ENCODE peak calls at places on chromosome 13, in four cellular contexts. One of them, this sample, is unnamed.

GRCh38 chr13:113187263-113187669 is 21.2 kb downstream of the PCID2 start:
- DNase-seq in SK-N-SH: peak
- DNase-seq in OCI-LY7: no peak
- DNase-seq in neural progenitor cell: no peak
- DNase-seq in this sample: no peak

GRCh38 chr13:73064991-73065390 is 6.2 kb downstream of the KLF5 start:
- DNase-seq in SK-N-SH: no peak
- DNase-seq in OCI-LY7: no peak
- DNase-seq in neural progenitor cell: no peak
- DNase-seq in this sample: no peak

GRCh38 chr13:51557875-51558604 is 26.2 kb upstream of the WDFY2 start:
- DNase-seq in SK-N-SH: no peak
- DNase-seq in OCI-LY7: no peak
- DNase-seq in neural progenitor cell: no peak
- DNase-seq in this sample: no peak

GRCh38 chr13:95492044-95492801 is 60.3 kb upstream of the CLDN10 start:
- DNase-seq in SK-N-SH: no peak
- DNase-seq in OCI-LY7: no peak
- DNase-seq in neural progenitor cell: peak
- DNase-seq in this sample: no peak

GRCh38 chr13:74325106-74325505 is 190.9 kb upstream of the KLF12 start:
- DNase-seq in SK-N-SH: peak
- DNase-seq in OCI-LY7: no peak
- DNase-seq in neural progenitor cell: no peak
- DNase-seq in this sample: no peak

GRCh38 chr13:98416408-98416807 is 160.5 kb downstream of the STK24 start:
- DNase-seq in SK-N-SH: no peak
- DNase-seq in OCI-LY7: no peak
- DNase-seq in neural progenitor cell: no peak
- DNase-seq in this sample: no peak

GRCh38 chr13:95982144-95982543 is 71.1 kb downstream of the UGGT2 start:
- DNase-seq in SK-N-SH: no peak
- DNase-seq in OCI-LY7: no peak
- DNase-seq in neural progenitor cell: no peak
- DNase-seq in this sample: no peak

GRCh38 chr13:102718746-102719145 is 23.9 kb upstream of the METTL21C start:
- DNase-seq in SK-N-SH: no peak
- DNase-seq in OCI-LY7: no peak
- DNase-seq in neural progenitor cell: no peak
- DNase-seq in this sample: no peak

GRCh38 chr13:84553252-84553651 is 671.0 kb upstream of the SLITRK1 start:
- DNase-seq in SK-N-SH: no peak
- DNase-seq in OCI-LY7: no peak
- DNase-seq in neural progenitor cell: no peak
- DNase-seq in this sample: no peak

GRCh38 chr13:113785051-113786010 is 26.3 kb downstream of the TMEM255B start:
- DNase-seq in SK-N-SH: no peak
- DNase-seq in OCI-LY7: no peak
- DNase-seq in neural progenitor cell: no peak
- DNase-seq in this sample: peak

GRCh38 chr13:83975668-83976165 is 93.4 kb upstream of the SLITRK1 start:
- DNase-seq in SK-N-SH: no peak
- DNase-seq in OCI-LY7: no peak
- DNase-seq in neural progenitor cell: no peak
- DNase-seq in this sample: peak

GRCh38 chr13:85816413-85816812 is 17.2 kb upstream of the SLITRK6 start:
- DNase-seq in SK-N-SH: no peak
- DNase-seq in OCI-LY7: no peak
- DNase-seq in neural progenitor cell: no peak
- DNase-seq in this sample: no peak

GRCh38 chr13:40113644-40114304 is 458.3 kb downstream of the COG6 start:
- DNase-seq in SK-N-SH: no peak
- DNase-seq in OCI-LY7: peak
- DNase-seq in neural progenitor cell: no peak
- DNase-seq in this sample: no peak

GRCh38 chr13:106756446-106756845 is 188.5 kb upstream of the ARGLU1 start:
- DNase-seq in SK-N-SH: no peak
- DNase-seq in OCI-LY7: no peak
- DNase-seq in neural progenitor cell: peak
- DNase-seq in this sample: no peak

GRCh38 chr13:102724923-102725322 is 30.1 kb upstream of the METTL21C start:
- DNase-seq in SK-N-SH: peak
- DNase-seq in OCI-LY7: peak
- DNase-seq in neural progenitor cell: no peak
- DNase-seq in this sample: peak

GRCh38 chr13:94712287-94712811 is at the start of gene SOX21:
- DNase-seq in SK-N-SH: no peak
- DNase-seq in OCI-LY7: no peak
- DNase-seq in neural progenitor cell: peak
- DNase-seq in this sample: no peak

GRCh38 chr13:40589285-40590109 is 76.9 kb downstream of the FOXO1 start:
- DNase-seq in SK-N-SH: no peak
- DNase-seq in OCI-LY7: peak
- DNase-seq in neural progenitor cell: peak
- DNase-seq in this sample: peak

GRCh38 chr13:35475131-35475959 is 1.1 kb downstream of the MAB21L1 start:
- DNase-seq in SK-N-SH: peak
- DNase-seq in OCI-LY7: no peak
- DNase-seq in neural progenitor cell: peak
- DNase-seq in this sample: peak

DNA sequence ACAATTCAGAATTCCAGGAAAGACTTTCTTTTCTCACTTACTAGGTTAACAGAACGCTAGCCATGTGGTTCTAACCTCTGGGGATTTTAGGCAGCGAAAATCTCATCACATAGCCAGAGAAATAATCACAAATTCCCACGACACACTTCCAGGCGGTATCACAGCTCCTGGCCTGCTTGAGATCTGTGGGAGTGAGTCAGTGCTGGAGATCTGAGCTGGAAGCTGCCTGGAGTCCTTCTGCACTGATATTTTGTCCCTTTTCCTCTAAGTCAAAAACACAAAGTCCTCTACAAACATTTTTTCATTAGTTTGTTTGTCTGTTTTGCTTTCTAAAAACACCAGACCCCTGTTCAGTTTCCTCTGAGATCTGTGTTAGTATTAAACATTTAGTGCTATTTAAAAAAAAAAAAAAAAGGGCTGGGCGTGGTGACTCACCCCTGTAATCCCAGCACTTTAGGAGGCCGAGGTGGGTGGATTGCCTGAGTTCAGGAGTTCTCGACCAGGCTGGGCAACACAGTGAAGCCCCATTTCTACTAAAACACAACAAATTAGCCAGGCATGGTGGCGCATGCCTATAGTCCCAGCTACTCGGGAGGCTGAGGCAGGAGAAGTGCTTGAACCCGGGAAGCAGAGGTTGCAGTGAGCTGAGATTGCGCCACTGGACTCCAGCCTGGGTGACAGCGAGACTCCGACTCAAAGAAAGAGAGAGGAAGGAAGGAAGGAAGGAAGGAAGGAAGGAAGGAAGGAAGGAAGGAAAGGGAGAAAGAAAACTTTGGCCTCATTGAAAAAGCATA is 12.2 kb upstream of the UBE2L5 start:
- DNase-seq in SK-N-SH: no peak
- DNase-seq in OCI-LY7: no peak
- DNase-seq in neural progenitor cell: no peak
- DNase-seq in this sample: no peak
- TF ChIP-seq EZH2phosphoT487 in SK-N-SH: no peak
- TF ChIP-seq EZH2phosphoT487 in OCI-LY7: no peak
- TF ChIP-seq EZH2phosphoT487 in neural progenitor cell: no peak
- TF ChIP-seq EZH2phosphoT487 in this sample: no peak

GRCh38 chr13:28819748-28820098 is 416 bp upstream of the MTUS2 start:
- DNase-seq in SK-N-SH: peak
- DNase-seq in OCI-LY7: no peak
- DNase-seq in neural progenitor cell: peak
- DNase-seq in this sample: peak
- TF ChIP-seq EZH2phosphoT487 in SK-N-SH: no peak
- TF ChIP-seq EZH2phosphoT487 in OCI-LY7: no peak
- TF ChIP-seq EZH2phosphoT487 in neural progenitor cell: no peak
- TF ChIP-seq EZH2phosphoT487 in this sample: no peak

GRCh38 chr13:78100481-78100880 is 181.8 kb upstream of the EDNRB start:
- DNase-seq in SK-N-SH: no peak
- DNase-seq in OCI-LY7: no peak
- DNase-seq in neural progenitor cell: no peak
- DNase-seq in this sample: no peak
- TF ChIP-seq EZH2phosphoT487 in SK-N-SH: no peak
- TF ChIP-seq EZH2phosphoT487 in OCI-LY7: no peak
- TF ChIP-seq EZH2phosphoT487 in neural progenitor cell: no peak
- TF ChIP-seq EZH2phosphoT487 in this sample: no peak

GRCh38 chr13:27918041-27918917 is 1.5 kb upstream of the PDX1 start:
- DNase-seq in SK-N-SH: no peak
- DNase-seq in OCI-LY7: no peak
- DNase-seq in neural progenitor cell: peak
- DNase-seq in this sample: no peak

GRCh38 chr13:27918918-27919255 is 913 bp upstream of the PDX1 start:
- DNase-seq in SK-N-SH: no peak
- DNase-seq in OCI-LY7: no peak
- DNase-seq in neural progenitor cell: no peak
- DNase-seq in this sample: no peak

GRCh38 chr13:27915301-27916207 is 4.2 kb upstream of the PDX1 start:
- DNase-seq in SK-N-SH: no peak
- DNase-seq in OCI-LY7: no peak
- DNase-seq in neural progenitor cell: no peak
- DNase-seq in this sample: no peak

GRCh38 chr13:27919299-27919933 is 384 bp upstream of the PDX1 start:
- DNase-seq in SK-N-SH: no peak
- DNase-seq in OCI-LY7: no peak
- DNase-seq in neural progenitor cell: no peak
- DNase-seq in this sample: no peak

GRCh38 chr13:27917121-27917947 is 2.5 kb upstream of the PDX1 start:
- DNase-seq in SK-N-SH: no peak
- DNase-seq in OCI-LY7: no peak
- DNase-seq in neural progenitor cell: peak
- DNase-seq in this sample: no peak
- TF ChIP-seq EZH2phosphoT487 in SK-N-SH: peak
- TF ChIP-seq EZH2phosphoT487 in OCI-LY7: no peak
- TF ChIP-seq EZH2phosphoT487 in neural progenitor cell: peak
- TF ChIP-seq EZH2phosphoT487 in this sample: no peak